ENCODE peak calls at places on chromosome 11, in nine cellular contexts. One of them, this sample, is unnamed.

GRCh38 chr11:82871646-82872045 is 28.6 kb downstream of the PRCP start:
- DNase-seq in activated CD4-positive, alpha-beta T cell treated with anti-CD3 and anti-CD28 coated beads, Interleukin-2, amount 10 ng/mL, durations not matched to agents 24 days and 14 days: no peak
- DNase-seq in neural crest cell: no peak
- DNase-seq in fibroblast of pulmonary artery: no peak
- DNase-seq in lower lobe of right lung: no peak
- DNase-seq in Calu3: no peak
- DNase-seq in left ventricle myocardium inferior: no peak
- DNase-seq in RWPE2: no peak
- DNase-seq in thyroid gland: no peak
- DNase-seq in this sample: no peak

GRCh38 chr11:62705401-62705800 is 1.8 kb downstream of the BSCL2 start:
- DNase-seq in activated CD4-positive, alpha-beta T cell treated with anti-CD3 and anti-CD28 coated beads, Interleukin-2, amount 10 ng/mL, durations not matched to agents 24 days and 14 days: no peak
- DNase-seq in neural crest cell: no peak
- DNase-seq in fibroblast of pulmonary artery: no peak
- DNase-seq in lower lobe of right lung: no peak
- DNase-seq in Calu3: peak; percentile 29
- DNase-seq in left ventricle myocardium inferior: no peak
- DNase-seq in RWPE2: no peak
- DNase-seq in thyroid gland: no peak
- DNase-seq in this sample: no peak

GRCh38 chr11:12451179-12451814 is 73.9 kb downstream of the PARVA start:
- DNase-seq in activated CD4-positive, alpha-beta T cell treated with anti-CD3 and anti-CD28 coated beads, Interleukin-2, amount 10 ng/mL, durations not matched to agents 24 days and 14 days: no peak
- DNase-seq in neural crest cell: no peak
- DNase-seq in fibroblast of pulmonary artery: no peak
- DNase-seq in lower lobe of right lung: no peak
- DNase-seq in Calu3: no peak
- DNase-seq in left ventricle myocardium inferior: no peak
- DNase-seq in RWPE2: no peak
- DNase-seq in thyroid gland: no peak
- DNase-seq in this sample: no peak

GRCh38 chr11:119446434-119446833 is 23.5 kb upstream of the THY1 start:
- DNase-seq in activated CD4-positive, alpha-beta T cell treated with anti-CD3 and anti-CD28 coated beads, Interleukin-2, amount 10 ng/mL, durations not matched to agents 24 days and 14 days: no peak
- DNase-seq in neural crest cell: no peak
- DNase-seq in fibroblast of pulmonary artery: no peak
- DNase-seq in lower lobe of right lung: no peak
- DNase-seq in Calu3: no peak
- DNase-seq in left ventricle myocardium inferior: no peak
- DNase-seq in RWPE2: no peak
- DNase-seq in thyroid gland: no peak
- DNase-seq in this sample: no peak

GRCh38 chr11:10066441-10066840 is 227.6 kb downstream of the SBF2 start:
- DNase-seq in activated CD4-positive, alpha-beta T cell treated with anti-CD3 and anti-CD28 coated beads, Interleukin-2, amount 10 ng/mL, durations not matched to agents 24 days and 14 days: no peak
- DNase-seq in neural crest cell: no peak
- DNase-seq in fibroblast of pulmonary artery: no peak
- DNase-seq in lower lobe of right lung: no peak
- DNase-seq in Calu3: no peak
- DNase-seq in left ventricle myocardium inferior: no peak
- DNase-seq in RWPE2: no peak
- DNase-seq in thyroid gland: no peak
- DNase-seq in this sample: no peak

GRCh38 chr11:65279713-65280459 is 18.1 kb downstream of the POLA2 start:
- DNase-seq in activated CD4-positive, alpha-beta T cell treated with anti-CD3 and anti-CD28 coated beads, Interleukin-2, amount 10 ng/mL, durations not matched to agents 24 days and 14 days: peak; percentile 75
- DNase-seq in neural crest cell: no peak
- DNase-seq in fibroblast of pulmonary artery: peak; percentile 97
- DNase-seq in lower lobe of right lung: no peak
- DNase-seq in Calu3: peak; percentile 77
- DNase-seq in left ventricle myocardium inferior: no peak
- DNase-seq in RWPE2: peak; percentile 79
- DNase-seq in thyroid gland: no peak
- DNase-seq in this sample: peak; percentile 86

GRCh38 chr11:12249590-12250260 is 127.6 kb upstream of the PARVA start:
- DNase-seq in activated CD4-positive, alpha-beta T cell treated with anti-CD3 and anti-CD28 coated beads, Interleukin-2, amount 10 ng/mL, durations not matched to agents 24 days and 14 days: no peak
- DNase-seq in neural crest cell: no peak
- DNase-seq in fibroblast of pulmonary artery: peak; percentile 69
- DNase-seq in lower lobe of right lung: no peak
- DNase-seq in Calu3: peak; percentile 72
- DNase-seq in left ventricle myocardium inferior: no peak
- DNase-seq in RWPE2: no peak
- DNase-seq in thyroid gland: peak; percentile 73
- DNase-seq in this sample: no peak

GRCh38 chr11:59197990-59198389 is 14.7 kb downstream of the MPEG1 start:
- DNase-seq in activated CD4-positive, alpha-beta T cell treated with anti-CD3 and anti-CD28 coated beads, Interleukin-2, amount 10 ng/mL, durations not matched to agents 24 days and 14 days: no peak
- DNase-seq in neural crest cell: no peak
- DNase-seq in fibroblast of pulmonary artery: peak; percentile 78
- DNase-seq in lower lobe of right lung: peak; percentile 86
- DNase-seq in Calu3: no peak
- DNase-seq in left ventricle myocardium inferior: peak; percentile 76
- DNase-seq in RWPE2: no peak
- DNase-seq in thyroid gland: peak; percentile 96
- DNase-seq in this sample: peak; percentile 59

GRCh38 chr11:129075757-129076156 is 116.4 kb downstream of the ARHGAP32 start:
- DNase-seq in activated CD4-positive, alpha-beta T cell treated with anti-CD3 and anti-CD28 coated beads, Interleukin-2, amount 10 ng/mL, durations not matched to agents 24 days and 14 days: no peak
- DNase-seq in neural crest cell: no peak
- DNase-seq in fibroblast of pulmonary artery: no peak
- DNase-seq in lower lobe of right lung: no peak
- DNase-seq in Calu3: no peak
- DNase-seq in left ventricle myocardium inferior: no peak
- DNase-seq in RWPE2: no peak
- DNase-seq in thyroid gland: no peak
- DNase-seq in this sample: no peak

GRCh38 chr11:44568706-44569473 is 3.4 kb downstream of the CD82 start:
- DNase-seq in activated CD4-positive, alpha-beta T cell treated with anti-CD3 and anti-CD28 coated beads, Interleukin-2, amount 10 ng/mL, durations not matched to agents 24 days and 14 days: peak; percentile 95
- DNase-seq in neural crest cell: no peak
- DNase-seq in fibroblast of pulmonary artery: peak; percentile 91
- DNase-seq in lower lobe of right lung: peak; percentile 87
- DNase-seq in Calu3: peak; percentile 70
- DNase-seq in left ventricle myocardium inferior: peak; percentile 72
- DNase-seq in RWPE2: peak; percentile 86
- DNase-seq in thyroid gland: peak; percentile 25
- DNase-seq in this sample: peak; percentile 69

GRCh38 chr11:133058501-133058900 is 473.8 kb downstream of the OPCML start:
- DNase-seq in activated CD4-positive, alpha-beta T cell treated with anti-CD3 and anti-CD28 coated beads, Interleukin-2, amount 10 ng/mL, durations not matched to agents 24 days and 14 days: no peak
- DNase-seq in neural crest cell: no peak
- DNase-seq in fibroblast of pulmonary artery: no peak
- DNase-seq in lower lobe of right lung: no peak
- DNase-seq in Calu3: no peak
- DNase-seq in left ventricle myocardium inferior: no peak
- DNase-seq in RWPE2: no peak
- DNase-seq in thyroid gland: no peak
- DNase-seq in this sample: no peak

GRCh38 chr11:16356751-16357365 is 512 bp upstream of the SOX6 start:
- DNase-seq in activated CD4-positive, alpha-beta T cell treated with anti-CD3 and anti-CD28 coated beads, Interleukin-2, amount 10 ng/mL, durations not matched to agents 24 days and 14 days: no peak
- DNase-seq in neural crest cell: no peak
- DNase-seq in fibroblast of pulmonary artery: no peak
- DNase-seq in lower lobe of right lung: no peak
- DNase-seq in Calu3: no peak
- DNase-seq in left ventricle myocardium inferior: peak; percentile 22
- DNase-seq in RWPE2: no peak
- DNase-seq in thyroid gland: no peak
- DNase-seq in this sample: no peak

GRCh38 chr11:120612363-120613263 is 101.1 kb downstream of the GRIK4 start:
- DNase-seq in activated CD4-positive, alpha-beta T cell treated with anti-CD3 and anti-CD28 coated beads, Interleukin-2, amount 10 ng/mL, durations not matched to agents 24 days and 14 days: peak; percentile 60
- DNase-seq in neural crest cell: no peak
- DNase-seq in fibroblast of pulmonary artery: peak; percentile 25
- DNase-seq in lower lobe of right lung: no peak
- DNase-seq in Calu3: peak; percentile 8
- DNase-seq in left ventricle myocardium inferior: peak; percentile 61
- DNase-seq in RWPE2: no peak
- DNase-seq in thyroid gland: no peak
- DNase-seq in this sample: peak; percentile 64

GRCh38 chr11:128714881-128715280 is 21.0 kb downstream of the FLI1 start:
- DNase-seq in activated CD4-positive, alpha-beta T cell treated with anti-CD3 and anti-CD28 coated beads, Interleukin-2, amount 10 ng/mL, durations not matched to agents 24 days and 14 days: no peak
- DNase-seq in neural crest cell: no peak
- DNase-seq in fibroblast of pulmonary artery: peak; percentile 94
- DNase-seq in lower lobe of right lung: no peak
- DNase-seq in Calu3: no peak
- DNase-seq in left ventricle myocardium inferior: no peak
- DNase-seq in RWPE2: no peak
- DNase-seq in thyroid gland: no peak
- DNase-seq in this sample: peak; percentile 85

GRCh38 chr11:62622476-62622875 is 690 bp upstream of the B3GAT3 start:
- DNase-seq in activated CD4-positive, alpha-beta T cell treated with anti-CD3 and anti-CD28 coated beads, Interleukin-2, amount 10 ng/mL, durations not matched to agents 24 days and 14 days: no peak
- DNase-seq in neural crest cell: no peak
- DNase-seq in fibroblast of pulmonary artery: no peak
- DNase-seq in lower lobe of right lung: no peak
- DNase-seq in Calu3: no peak
- DNase-seq in left ventricle myocardium inferior: no peak
- DNase-seq in RWPE2: no peak
- DNase-seq in thyroid gland: no peak
- DNase-seq in this sample: no peak

GRCh38 chr11:37092487-37092886 is 494.5 kb upstream of the RAG2 start:
- DNase-seq in activated CD4-positive, alpha-beta T cell treated with anti-CD3 and anti-CD28 coated beads, Interleukin-2, amount 10 ng/mL, durations not matched to agents 24 days and 14 days: no peak
- DNase-seq in neural crest cell: no peak
- DNase-seq in fibroblast of pulmonary artery: no peak
- DNase-seq in lower lobe of right lung: no peak
- DNase-seq in Calu3: no peak
- DNase-seq in left ventricle myocardium inferior: no peak
- DNase-seq in RWPE2: no peak
- DNase-seq in thyroid gland: no peak
- DNase-seq in this sample: no peak

GRCh38 chr11:134037093-134037908 is 31.6 kb upstream of the JAM3 start:
- DNase-seq in activated CD4-positive, alpha-beta T cell treated with anti-CD3 and anti-CD28 coated beads, Interleukin-2, amount 10 ng/mL, durations not matched to agents 24 days and 14 days: peak; percentile 91
- DNase-seq in neural crest cell: peak; percentile 41
- DNase-seq in fibroblast of pulmonary artery: peak; percentile 66
- DNase-seq in lower lobe of right lung: peak; percentile 78
- DNase-seq in Calu3: peak; percentile 41
- DNase-seq in left ventricle myocardium inferior: peak; percentile 81
- DNase-seq in RWPE2: no peak
- DNase-seq in thyroid gland: peak; percentile 83
- DNase-seq in this sample: no peak

GRCh38 chr11:65900125-65900898 is at the start of gene FOSL1:
- DNase-seq in activated CD4-positive, alpha-beta T cell treated with anti-CD3 and anti-CD28 coated beads, Interleukin-2, amount 10 ng/mL, durations not matched to agents 24 days and 14 days: peak; percentile 97
- DNase-seq in neural crest cell: peak; percentile 46
- DNase-seq in fibroblast of pulmonary artery: peak; percentile 95
- DNase-seq in lower lobe of right lung: peak; percentile 96
- DNase-seq in Calu3: peak; percentile 99
- DNase-seq in left ventricle myocardium inferior: peak; percentile 88
- DNase-seq in RWPE2: peak; percentile 99
- DNase-seq in thyroid gland: peak; percentile 93
- DNase-seq in this sample: peak; percentile 85

GRCh38 chr11:65366340-65366773 is 11.8 kb downstream of the TIGD3 start:
- DNase-seq in activated CD4-positive, alpha-beta T cell treated with anti-CD3 and anti-CD28 coated beads, Interleukin-2, amount 10 ng/mL, durations not matched to agents 24 days and 14 days: peak; percentile 80
- DNase-seq in neural crest cell: no peak
- DNase-seq in fibroblast of pulmonary artery: peak; percentile 93
- DNase-seq in lower lobe of right lung: no peak
- DNase-seq in Calu3: peak; percentile 49
- DNase-seq in left ventricle myocardium inferior: no peak
- DNase-seq in RWPE2: no peak
- DNase-seq in thyroid gland: peak; percentile 51
- DNase-seq in this sample: peak; percentile 52